ENCODE peak calls at places on chromosomes 12 and 14, in nine cellular contexts. E is NCI-H510A treated with DMSO at 0.1 percent for 48 hours; T is activated T-cell treated with anti-CD3 and anti-CD28 coated beads for 24 hours; M is DMS153; I is K562; W is cardiac fibroblast; B is HEK293T; Z is stimulated activated CD8-positive, alpha-beta memory T cell treated with anti-CD3 and anti-CD28 coated beads, Interleukin-2, amount 100 ng/mL, for 48 hours; S is posterior vena cava. X is an unnamed sample.

GRCh38 chr12:112160611-112161010 is 35.3 kb downstream of the TRAFD1 start:
- DNase-seq in E (no peak), T (no peak), M (no peak), I (no peak), W (no peak), B (no peak), Z (no peak), S (peak; percentile 20), X (no peak)

GRCh38 chr12:53785161-53785560 is 33.4 kb upstream of the CISTR start:
- DNase-seq in E (no peak), T (no peak), M (no peak), I (no peak), W (no peak), B (no peak), Z (no peak), S (no peak), X (no peak)

GRCh38 chr12:110345963-110346362 is 57.5 kb downstream of the ANAPC7 start:
- DNase-seq in E (no peak), T (no peak), M (no peak), I (no peak), W (no peak), B (no peak), Z (no peak), S (no peak), X (no peak)

GRCh38 chr12:93785262-93786010 is 108.3 kb downstream of the CRADD start:
- DNase-seq in E (no peak), T (peak; percentile 37), M (no peak), I (peak; percentile 55), W (peak; percentile 98), B (no peak), Z (peak; percentile 12), S (peak; percentile 80), X (no peak)

GRCh38 chr14:87894920-87895319 is 98.1 kb downstream of the GALC start:
- DNase-seq in E (no peak), T (no peak), M (no peak), I (no peak), W (no peak), B (no peak), Z (no peak), S (no peak), X (no peak)

GRCh38 chr12:68259318-68259940 is 6.0 kb upstream of the IL22 start:
- DNase-seq in E (no peak), T (peak; percentile 16), M (no peak), I (no peak), W (peak; percentile 96), B (no peak), Z (peak; percentile 46), S (no peak), X (no peak)

GRCh38 chr14:77882098-77882497 is 82.2 kb downstream of the ADCK1 start:
- DNase-seq in E (peak; percentile 95), T (no peak), M (peak; percentile 78), I (peak; percentile 18), W (no peak), B (no peak), Z (no peak), S (peak; percentile 76), X (no peak)

GRCh38 chr12:48767521-48767920 is 21.4 kb downstream of the ADCY6 start:
- DNase-seq in E (no peak), T (no peak), M (no peak), I (no peak), W (no peak), B (no peak), Z (no peak), S (no peak), X (no peak)

GRCh38 chr12:45674583-45674982 is 54.9 kb upstream of the ARID2 start:
- DNase-seq in E (no peak), T (no peak), M (no peak), I (no peak), W (peak; percentile 96), B (no peak), Z (no peak), S (no peak), X (no peak)

GRCh38 chr12:81296556-81297305 is 218.9 kb downstream of the ACSS3 start:
- DNase-seq in E (peak; percentile 12), T (no peak), M (no peak), I (no peak), W (peak; percentile 71), B (no peak), Z (no peak), S (no peak), X (no peak)

GRCh38 chr14:101200008-101200649 is 296.6 kb upstream of the RTL1 start:
- DNase-seq in E (no peak), T (no peak), M (no peak), I (no peak), W (no peak), B (no peak), Z (no peak), S (peak; percentile 38), X (no peak)

GRCh38 chr14:89343356-89343755 is 73.7 kb downstream of the FOXN3 start:
- DNase-seq in E (no peak), T (no peak), M (no peak), I (no peak), W (no peak), B (no peak), Z (no peak), S (no peak), X (no peak)

GRCh38 chr14:92637228-92637627 is 111.2 kb downstream of the LGMN start:
- DNase-seq in E (peak; percentile 34), T (no peak), M (no peak), I (no peak), W (no peak), B (no peak), Z (no peak), S (peak; percentile 16), X (no peak)

GRCh38 chr12:132839558-132840235 is 11.0 kb upstream of the GOLGA3 start:
- DNase-seq in E (no peak), T (no peak), M (no peak), I (no peak), W (no peak), B (no peak), Z (no peak), S (no peak), X (no peak)

GRCh38 chr12:131536337-131536736 is 174.6 kb upstream of the SFSWAP start:
- DNase-seq in E (no peak), T (peak; percentile 4), M (no peak), I (no peak), W (no peak), B (no peak), Z (peak; percentile 9), S (no peak), X (no peak)